ENCODE peak calls at places on chromosome 6, in ten cellular contexts. E is Peyer's patch; U is NB4; O is endothelial cell; D is GM13977; N is fibroblast of lung; A is BE2C; Y is CD4-positive, alpha-beta T cell; W is breast epithelium; R is endothelial cell of umbilical vein. T is an unnamed sample.

GRCh38 chr6:149140137-149140909 is 177.2 kb upstream of the TAB2 start:
- DNase-seq in E (no peak), U (peak), O (no peak), D (peak), N (no peak), A (no peak), Y (peak), W (no peak), R (peak), T (no peak)

GRCh38 chr6:50030350-50030749 is 8.6 kb upstream of the DEFB110 start:
- DNase-seq in E (no peak), U (no peak), O (no peak), D (no peak), N (no peak), A (no peak), Y (no peak), W (no peak), R (no peak), T (no peak)

GRCh38 chr6:152094992-152095592 is 287.6 kb downstream of the ESR1 start:
- DNase-seq in E (no peak), U (peak), O (no peak), D (no peak), N (peak), A (peak), Y (no peak), W (no peak), R (peak), T (no peak)

GRCh38 chr6:144466716-144467115 is 181.6 kb downstream of the UTRN start:
- DNase-seq in E (no peak), U (no peak), O (no peak), D (no peak), N (no peak), A (no peak), Y (no peak), W (no peak), R (no peak), T (no peak)

GRCh38 chr6:34158876-34159275 is 13.0 kb upstream of the GRM4 start:
- DNase-seq in E (no peak), U (no peak), O (no peak), D (no peak), N (no peak), A (no peak), Y (no peak), W (no peak), R (no peak), T (no peak)

GRCh38 chr6:55449219-55449618 is 122.0 kb downstream of the GFRAL start:
- DNase-seq in E (no peak), U (peak), O (peak), D (no peak), N (peak), A (peak), Y (no peak), W (no peak), R (peak), T (no peak)

GRCh38 chr6:32779036-32779435 is 15.7 kb upstream of the HLA-DQB2 start:
- DNase-seq in E (no peak), U (no peak), O (no peak), D (no peak), N (no peak), A (no peak), Y (no peak), W (no peak), R (no peak), T (no peak)

GRCh38 chr6:117072781-117073180 is 192.6 kb upstream of the VGLL2 start:
- DNase-seq in E (no peak), U (no peak), O (no peak), D (no peak), N (no peak), A (no peak), Y (no peak), W (no peak), R (no peak), T (no peak)

GRCh38 chr6:130775421-130776012 is 51.7 kb upstream of the SMLR1 start:
- DNase-seq in E (no peak), U (no peak), O (no peak), D (no peak), N (peak), A (no peak), Y (no peak), W (no peak), R (no peak), T (no peak)

GRCh38 chr6:107386904-107387303 is 72.5 kb downstream of the PDSS2 start:
- DNase-seq in E (no peak), U (no peak), O (no peak), D (no peak), N (no peak), A (no peak), Y (no peak), W (no peak), R (no peak), T (no peak)

GRCh38 chr6:90079555-90080490 is 185.6 kb downstream of the GJA10 start:
- DNase-seq in E (no peak), U (peak), O (no peak), D (no peak), N (no peak), A (no peak), Y (no peak), W (no peak), R (no peak), T (no peak)

GRCh38 chr6:53793318-53793975 is 1.4 kb upstream of the LRRC1 start:
- DNase-seq in E (peak), U (peak), O (peak), D (peak), N (peak), A (peak), Y (no peak), W (peak), R (peak), T (no peak)

GRCh38 chr6:27133281-27134227 is 113.9 kb upstream of the PRSS16 start:
- DNase-seq in E (peak), U (peak), O (peak), D (no peak), N (peak), A (peak), Y (peak), W (peak), R (peak), T (no peak)

GRCh38 chr6:25013249-25013648 is 77.5 kb upstream of the RIPOR2 start:
- DNase-seq in E (no peak), U (no peak), O (no peak), D (no peak), N (no peak), A (no peak), Y (no peak), W (no peak), R (no peak), T (no peak)

GRCh38 chr6:17013701-17014100 is 88.1 kb upstream of the STMND1 start:
- DNase-seq in E (no peak), U (no peak), O (no peak), D (no peak), N (peak), A (no peak), Y (no peak), W (no peak), R (peak), T (no peak)

GRCh38 chr6:85484941-85485340 is 35.1 kb downstream of the NT5E start:
- DNase-seq in E (no peak), U (no peak), O (no peak), D (no peak), N (peak), A (no peak), Y (no peak), W (no peak), R (no peak), T (no peak)

GRCh38 chr6:111478064-111478476 is 4.9 kb downstream of the REV3L start:
- DNase-seq in E (no peak), U (no peak), O (no peak), D (no peak), N (peak), A (no peak), Y (no peak), W (no peak), R (peak), T (no peak)

GRCh38 chr6:12119085-12119588 is 107.0 kb downstream of the HIVEP1 start:
- DNase-seq in E (no peak), U (no peak), O (no peak), D (peak), N (no peak), A (no peak), Y (peak), W (no peak), R (no peak), T (no peak)

GRCh38 chr6:16355699-16356481 is 117.5 kb downstream of the GMPR start:
- DNase-seq in E (no peak), U (no peak), O (no peak), D (no peak), N (peak), A (no peak), Y (no peak), W (no peak), R (peak), T (no peak)

GRCh38 chr6:138685781-138686180 is 87.8 kb upstream of the CCDC28A start:
- DNase-seq in E (no peak), U (no peak), O (no peak), D (no peak), N (no peak), A (no peak), Y (no peak), W (no peak), R (no peak), T (no peak)

GRCh38 chr6:132365319-132365907 is 35.9 kb downstream of the MOXD1 start:
- DNase-seq in E (no peak), U (no peak), O (no peak), D (peak), N (no peak), A (peak), Y (no peak), W (no peak), R (no peak), T (no peak)

GRCh38 chr6:53725791-53726575 is 60.4 kb upstream of the KLHL31 start:
- DNase-seq in E (peak), U (peak), O (peak), D (peak), N (peak), A (peak), Y (peak), W (peak), R (peak), T (peak)

GRCh38 chr6:43833223-43833995 is 63.4 kb downstream of the VEGFA start:
- DNase-seq in E (peak), U (no peak), O (no peak), D (no peak), N (no peak), A (peak), Y (no peak), W (no peak), R (no peak), T (no peak)

GRCh38 chr6:168158980-168159349 is 80.0 kb upstream of the FRMD1 start:
- DNase-seq in E (no peak), U (no peak), O (no peak), D (no peak), N (no peak), A (no peak), Y (no peak), W (no peak), R (no peak), T (no peak)

GRCh38 chr6:41524634-41525011 is 21.6 kb upstream of the FOXP4 start:
- DNase-seq in E (no peak), U (no peak), O (no peak), D (no peak), N (no peak), A (no peak), Y (no peak), W (no peak), R (no peak), T (no peak)

GRCh38 chr6:5866547-5867051 is 140.1 kb downstream of the NRN1 start:
- DNase-seq in E (no peak), U (peak), O (no peak), D (no peak), N (peak), A (no peak), Y (no peak), W (no peak), R (peak), T (no peak)

GRCh38 chr6:138036955-138037592 is 70.1 kb downstream of the PERP start:
- DNase-seq in E (no peak), U (no peak), O (no peak), D (no peak), N (no peak), A (no peak), Y (no peak), W (no peak), R (no peak), T (no peak)

GRCh38 chr6:154928325-154928922 is 66.7 kb upstream of the TIAM2 start:
- DNase-seq in E (no peak), U (peak), O (peak), D (peak), N (peak), A (peak), Y (peak), W (no peak), R (peak), T (no peak)

GRCh38 chr6:147204060-147204785 is at the start of gene STXBP5:
- DNase-seq in E (peak), U (peak), O (peak), D (no peak), N (peak), A (peak), Y (peak), W (no peak), R (peak), T (no peak)

GRCh38 chr6:45514454-45514853 is 136.7 kb upstream of the SUPT3H start:
- DNase-seq in E (no peak), U (peak), O (no peak), D (no peak), N (no peak), A (no peak), Y (no peak), W (no peak), R (no peak), T (no peak)

GRCh38 chr6:7833753-7834075 is 76.9 kb downstream of the TXNDC5 start:
- DNase-seq in E (no peak), U (no peak), O (no peak), D (no peak), N (no peak), A (no peak), Y (no peak), W (no peak), R (no peak), T (no peak)

GRCh38 chr6:16762265-16762546 is 946 bp upstream of the ATXN1 start:
- DNase-seq in E (no peak), U (no peak), O (no peak), D (peak), N (no peak), A (no peak), Y (no peak), W (no peak), R (no peak), T (no peak)

GRCh38 chr6:156102129-156102528 is 646.5 kb upstream of the NOX3 start:
- DNase-seq in E (no peak), U (peak), O (no peak), D (no peak), N (peak), A (peak), Y (no peak), W (no peak), R (peak), T (no peak)

GRCh38 chr6:70166088-70166958 is 136.6 kb downstream of the COL9A1 start:
- DNase-seq in E (peak), U (peak), O (peak), D (peak), N (peak), A (peak), Y (no peak), W (no peak), R (peak), T (no peak)

GRCh38 chr6:139290787-139291294 is 957 bp downstream of the TXLNB start:
- DNase-seq in E (no peak), U (peak), O (no peak), D (peak), N (peak), A (no peak), Y (peak), W (no peak), R (peak), T (no peak)

GRCh38 chr6:143973097-143973979 is 34.7 kb downstream of the PLAGL1 start:
- DNase-seq in E (no peak), U (no peak), O (peak), D (no peak), N (no peak), A (no peak), Y (no peak), W (no peak), R (no peak), T (no peak)

GRCh38 chr6:146017672-146018071 is 11.2 kb upstream of the GRM1 start:
- DNase-seq in E (no peak), U (no peak), O (no peak), D (no peak), N (no peak), A (no peak), Y (no peak), W (no peak), R (no peak), T (no peak)

GRCh38 chr6:21883929-21884328 is 290.4 kb downstream of the SOX4 start:
- DNase-seq in E (no peak), U (no peak), O (no peak), D (no peak), N (no peak), A (no peak), Y (no peak), W (no peak), R (no peak), T (no peak)

GRCh38 chr6:73580247-73581149 is 59.7 kb upstream of the EEF1A1 start:
- DNase-seq in E (peak), U (peak), O (peak), D (peak), N (peak), A (no peak), Y (peak), W (peak), R (peak), T (no peak)

DNA sequence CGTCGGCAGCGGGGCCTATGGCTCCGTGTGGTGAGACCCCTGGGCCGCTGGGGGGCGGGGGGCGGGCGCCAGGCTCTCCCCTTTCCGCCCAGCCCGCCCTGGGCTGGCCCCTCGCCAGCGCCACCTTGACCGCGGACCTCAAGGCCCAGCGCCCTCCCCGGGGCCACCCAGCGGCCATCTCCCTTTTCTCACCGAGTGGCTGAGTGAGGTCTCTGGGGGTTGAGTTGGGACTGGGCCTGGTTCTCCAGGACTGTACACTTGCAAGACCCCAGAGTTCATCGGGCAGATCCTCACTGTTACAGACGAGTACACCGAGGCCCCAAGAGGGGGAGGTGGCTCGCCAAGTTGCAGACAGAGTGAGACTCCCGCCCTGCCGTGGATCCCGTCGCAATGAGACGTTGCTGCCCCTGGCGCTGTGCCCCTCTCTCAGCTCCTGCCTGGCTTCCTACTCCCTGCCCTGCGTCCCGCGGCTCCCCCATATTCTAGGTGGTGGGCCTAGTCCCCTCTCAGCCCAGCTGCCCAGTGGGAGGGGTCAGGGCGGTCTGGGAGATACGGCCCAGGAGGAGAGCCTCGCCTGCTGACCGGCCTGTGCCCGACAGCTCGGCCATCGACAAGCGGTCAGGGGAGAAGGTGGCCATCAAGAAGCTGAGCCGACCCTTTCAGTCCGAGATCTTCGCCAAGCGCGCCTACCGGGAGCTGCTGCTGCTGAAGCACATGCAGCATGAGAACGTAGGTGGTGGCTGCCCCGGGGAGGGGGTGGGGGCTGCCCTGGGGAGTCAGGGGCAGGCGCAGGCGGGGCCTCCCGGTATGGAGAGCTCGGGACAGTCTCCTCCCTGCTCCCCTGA is 581 bp downstream of the MAPK13 start:
- DNase-seq in E (peak), U (no peak), O (no peak), D (peak), N (no peak), A (peak), Y (peak), W (peak), R (no peak), T (no peak)
- TF ChIP-seq CTCF in E (no peak), U (no peak), O (no peak), D (no peak), N (no peak), A (no peak), Y (peak), W (peak), R (no peak), T (no peak)

DNA sequence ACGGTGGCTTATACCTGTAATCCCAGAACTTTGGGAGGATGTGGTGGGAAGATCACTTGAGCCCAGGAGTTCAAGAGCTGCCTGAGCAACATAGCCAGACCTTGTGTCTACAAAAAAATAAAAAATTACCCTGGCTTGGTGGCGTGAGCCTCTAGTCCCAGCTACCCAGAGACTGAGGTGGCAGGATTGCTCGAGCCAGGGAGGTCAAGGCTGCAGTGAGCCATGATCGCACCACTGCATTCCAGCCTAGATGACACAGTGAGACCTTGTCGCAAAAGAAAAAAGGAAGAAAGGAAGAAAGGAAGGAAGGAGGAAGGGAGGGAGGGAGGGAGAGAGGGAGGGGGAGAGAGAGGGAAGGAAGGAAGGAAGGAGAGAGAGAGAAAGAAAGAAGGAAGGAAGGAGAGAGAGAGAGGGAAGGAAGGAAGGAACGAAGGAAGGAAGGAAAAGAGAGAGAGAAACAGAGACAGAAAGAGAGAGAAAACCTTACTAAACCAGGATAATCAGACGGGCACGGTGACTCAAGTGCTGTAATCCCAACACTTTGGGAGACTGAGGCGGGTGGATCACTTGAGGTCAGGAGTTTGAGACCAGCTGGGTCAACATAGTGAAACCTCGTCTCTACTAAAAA is 10.9 kb upstream of the PNRC1 start:
- DNase-seq in E (no peak), U (no peak), O (no peak), D (no peak), N (no peak), A (no peak), Y (no peak), W (no peak), R (no peak), T (no peak)
- TF ChIP-seq CTCF in E (no peak), U (no peak), O (no peak), D (no peak), N (no peak), A (no peak), Y (no peak), W (no peak), R (no peak), T (no peak)

GRCh38 chr6:52517502-52518278 is 59.2 kb downstream of the TRAM2 start:
- DNase-seq in E (peak), U (peak), O (peak), D (peak), N (peak), A (peak), Y (no peak), W (peak), R (peak), T (no peak)
- TF ChIP-seq CTCF in E (no peak), U (no peak), O (no peak), D (no peak), N (no peak), A (no peak), Y (no peak), W (no peak), R (no peak), T (no peak)

DNA sequence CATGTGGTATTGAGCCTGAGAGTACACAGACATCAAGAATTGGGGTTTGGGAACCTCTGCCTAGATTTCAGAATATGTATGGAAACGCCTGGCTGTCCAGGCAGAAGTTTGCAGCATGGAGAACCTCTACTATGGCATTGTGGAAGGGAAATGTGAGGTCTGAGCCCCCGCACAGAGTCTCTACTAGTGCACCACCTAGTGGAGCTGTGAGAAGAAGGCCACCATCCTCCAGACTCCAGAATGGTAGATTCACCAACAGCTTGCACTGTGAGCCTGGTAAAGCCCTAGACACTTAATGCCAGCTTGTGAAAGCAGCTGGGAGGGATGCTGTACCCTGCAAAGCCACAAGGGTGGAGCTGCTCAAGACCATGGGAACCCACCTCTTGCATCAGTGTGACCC is 658.2 kb downstream of the HACE1 start:
- DNase-seq in E (no peak), U (no peak), O (no peak), D (no peak), N (no peak), A (no peak), Y (no peak), W (no peak), R (no peak), T (no peak)
- TF ChIP-seq CTCF in E (no peak), U (no peak), O (no peak), D (no peak), N (no peak), A (no peak), Y (no peak), W (no peak), R (no peak), T (no peak)

T was measured in D721Med.